ENCODE peak calls at places on chromosome 14, in ten cellular contexts. V, U, D, X, M, W, G, T, N and P are unnamed samples.

GRCh38 chr14:61460853-61461611 is 139.7 kb downstream of the PRKCH start:
- DNase-seq in W (peak), N (no peak), X (no peak), D (peak), U (peak), M (no peak), G (no peak), T (no peak), V (peak), P (no peak)

GRCh38 chr14:104940526-104941150 is 16.0 kb downstream of the PLD4 start:
- DNase-seq in D (no peak), V (no peak), G (no peak), N (peak), T (no peak), X (no peak), M (no peak), U (peak), W (no peak), P (no peak)

GRCh38 chr14:102774391-102775153 is 2.7 kb upstream of the TRAF3 start:
- DNase-seq in X (peak), G (peak), T (no peak), M (peak), U (peak), W (peak), N (peak), D (peak), V (peak), P (peak)

GRCh38 chr14:60968099-60968498 is 12.8 kb downstream of the TRMT5 start:
- DNase-seq in D (no peak), X (no peak), G (no peak), M (no peak), U (no peak), W (no peak), N (no peak), V (no peak), T (no peak), P (no peak)

GRCh38 chr14:69666112-69666511 is 54.7 kb downstream of the SUSD6 start:
- DNase-seq in G (no peak), V (no peak), N (no peak), X (no peak), D (no peak), M (peak), W (no peak), U (no peak), T (no peak), P (no peak)

GRCh38 chr14:104878582-104878981 is 13.5 kb downstream of the CEP170B start:
- DNase-seq in G (peak), V (no peak), U (no peak), D (no peak), W (no peak), M (no peak), X (no peak), N (peak), T (no peak), P (no peak)

GRCh38 chr14:60922050-60922449 is 58.8 kb downstream of the TRMT5 start:
- DNase-seq in M (peak), W (no peak), U (peak), G (no peak), N (no peak), X (no peak), D (no peak), T (no peak), V (peak), P (no peak)

GRCh38 chr14:62187265-62187664 is 425.0 kb downstream of the SNAPC1 start:
- DNase-seq in T (no peak), X (no peak), D (no peak), U (no peak), N (no peak), M (no peak), W (no peak), G (no peak), V (no peak), P (no peak)

GRCh38 chr14:32083315-32083624 is 6.2 kb downstream of the ARHGAP5 start:
- DNase-seq in X (no peak), V (no peak), U (no peak), M (no peak), T (no peak), N (no peak), D (no peak), W (no peak), G (no peak), P (no peak)

GRCh38 chr14:97456958-97457357 is 659.8 kb downstream of the VRK1 start:
- DNase-seq in M (no peak), W (no peak), G (peak), U (peak), X (no peak), V (no peak), T (no peak), N (no peak), D (no peak), P (peak)

GRCh38 chr14:38469156-38469555 is 213.3 kb upstream of the CLEC14A start:
- DNase-seq in G (no peak), T (no peak), M (peak), X (peak), N (no peak), D (no peak), W (no peak), V (no peak), U (no peak), P (peak)

GRCh38 chr14:30339311-30339901 is 219.6 kb upstream of the G2E3 start:
- DNase-seq in X (no peak), U (no peak), D (no peak), G (peak), T (no peak), V (no peak), N (no peak), M (no peak), W (no peak), P (no peak)

GRCh38 chr14:101705733-101706508 is 55.6 kb upstream of the PPP2R5C start:
- DNase-seq in G (peak), N (peak), V (no peak), T (peak), U (peak), D (no peak), M (peak), W (peak), X (no peak), P (peak)

GRCh38 chr14:32480337-32480736 is 151.2 kb downstream of the AKAP6 start:
- DNase-seq in N (no peak), M (no peak), X (no peak), W (no peak), U (no peak), D (no peak), T (no peak), V (no peak), G (no peak), P (peak)

GRCh38 chr14:100830681-100831080 is 4.8 kb downstream of the MEG3 start:
- DNase-seq in N (no peak), U (no peak), D (no peak), G (no peak), V (no peak), W (no peak), M (no peak), T (no peak), X (no peak), P (no peak)

GRCh38 chr14:32576088-32576795 is 247.1 kb downstream of the AKAP6 start:
- DNase-seq in G (no peak), U (peak), T (no peak), V (peak), X (no peak), D (peak), N (no peak), W (peak), M (peak), P (peak)

GRCh38 chr14:65222434-65222833 is 120.1 kb upstream of the MAX start:
- DNase-seq in U (peak), M (peak), N (no peak), D (peak), V (peak), T (peak), X (peak), W (no peak), G (no peak), P (peak)

GRCh38 chr14:39060818-39061437 is 42.1 kb downstream of the SEC23A start:
- DNase-seq in U (no peak), T (no peak), V (no peak), M (no peak), D (no peak), W (no peak), X (no peak), N (no peak), G (peak), P (no peak)

GRCh38 chr14:81169711-81170103 is 51.1 kb downstream of the GTF2A1 start:
- DNase-seq in V (peak), U (peak), T (peak), G (no peak), D (no peak), X (peak), M (no peak), W (peak), N (peak), P (peak)

GRCh38 chr14:33716921-33717320 is 234.0 kb downstream of the EGLN3 start:
- DNase-seq in N (no peak), D (no peak), V (no peak), M (no peak), U (no peak), X (no peak), T (no peak), G (no peak), W (no peak), P (no peak)

GRCh38 chr14:61460063-61460462 is 138.7 kb downstream of the PRKCH start:
- DNase-seq in V (no peak), M (no peak), W (no peak), U (peak), G (no peak), N (no peak), T (no peak), X (no peak), D (no peak), P (no peak)

GRCh38 chr14:68819260-68819691 is 26.4 kb upstream of the ZFP36L1 start:
- DNase-seq in X (peak), V (peak), T (no peak), D (peak), M (peak), G (no peak), W (no peak), U (no peak), N (peak), P (peak)

GRCh38 chr14:99937475-99938244 is 127.6 kb upstream of the EVL start:
- DNase-seq in T (no peak), X (no peak), W (no peak), V (no peak), N (no peak), G (no peak), U (no peak), D (no peak), M (no peak), P (no peak)

GRCh38 chr14:91862417-91862816 is 4.9 kb downstream of the TC2N start:
- DNase-seq in U (no peak), T (no peak), V (no peak), W (no peak), N (no peak), X (no peak), M (no peak), G (no peak), D (no peak), P (no peak)

DNA sequence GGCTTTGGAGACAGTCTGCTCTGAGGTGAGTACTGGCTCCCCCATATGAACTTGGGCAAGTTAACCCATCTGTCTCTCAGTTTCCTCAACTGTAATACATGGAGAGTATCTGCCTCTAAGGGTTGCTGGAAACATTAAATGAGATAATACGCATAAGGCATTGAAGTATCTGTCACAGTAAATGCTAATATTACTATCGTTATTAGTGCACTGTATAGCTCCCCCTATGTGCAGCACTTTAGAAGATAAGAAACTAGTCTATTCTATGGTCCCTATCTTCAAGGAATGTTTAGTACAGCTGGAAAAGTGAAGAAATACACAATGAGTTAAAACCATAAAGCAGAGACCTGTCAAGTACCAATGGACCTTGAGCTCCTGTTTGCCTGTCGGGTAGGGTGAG is 51.7 kb upstream of the CFL2 start:
- DNase-seq in X (no peak), W (no peak), N (no peak), U (peak), G (no peak), V (no peak), M (no peak), T (no peak), D (no peak), P (no peak)
- TF ChIP-seq CTCF in X (no peak), W (no peak), N (no peak), U (peak), G (peak), V (peak), M (peak), T (no peak), D (no peak), P (no peak)

GRCh38 chr14:76121089-76121748 is 30.5 kb upstream of the GPATCH2L start:
- DNase-seq in U (no peak), M (no peak), W (no peak), G (no peak), D (no peak), T (no peak), N (no peak), X (no peak), V (no peak), P (no peak)
- H3K4me3 ChIP-seq in U (no peak), M (no peak), W (no peak), G (no peak), D (no peak), T (no peak), N (no peak), X (no peak), V (no peak), P (no peak)

GRCh38 chr14:55942826-55943225 is 175.4 kb upstream of the PELI2 start:
- DNase-seq in U (no peak), M (no peak), N (no peak), V (no peak), W (no peak), D (no peak), T (no peak), G (no peak), X (no peak), P (no peak)
- TF ChIP-seq CTCF in U (no peak), M (no peak), N (no peak), V (no peak), W (no peak), D (no peak), T (no peak), G (no peak), X (no peak), P (no peak)

DNA sequence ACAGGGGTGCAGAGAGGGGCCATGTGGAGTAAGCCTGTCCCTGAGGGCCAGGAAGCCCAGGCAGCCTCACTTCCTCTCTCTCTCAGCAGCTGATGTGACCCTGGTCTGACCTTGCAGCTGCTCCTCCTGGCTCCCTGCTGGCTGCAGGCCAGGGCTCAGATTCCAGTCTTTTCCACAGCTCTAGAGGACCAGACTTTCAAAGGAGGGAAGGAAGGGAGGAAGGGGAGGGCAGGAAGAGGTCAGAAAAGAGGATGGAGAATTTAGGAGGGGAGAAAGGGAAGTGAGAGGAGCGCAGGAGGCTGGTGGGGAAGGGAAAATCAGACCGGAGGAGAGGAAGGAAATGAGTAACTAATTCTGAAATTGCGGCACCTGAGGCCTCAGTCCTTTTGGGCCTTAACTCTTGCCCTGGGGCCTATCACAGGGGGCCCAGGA is 40.9 kb upstream of the VASH1 start:
- DNase-seq in W (no peak), G (peak), V (no peak), X (peak), T (no peak), D (no peak), U (no peak), M (peak), N (peak), P (peak)
- H3K4me3 ChIP-seq in W (no peak), G (no peak), V (no peak), X (no peak), T (no peak), D (no peak), U (no peak), M (no peak), N (no peak), P (no peak)

DNA sequence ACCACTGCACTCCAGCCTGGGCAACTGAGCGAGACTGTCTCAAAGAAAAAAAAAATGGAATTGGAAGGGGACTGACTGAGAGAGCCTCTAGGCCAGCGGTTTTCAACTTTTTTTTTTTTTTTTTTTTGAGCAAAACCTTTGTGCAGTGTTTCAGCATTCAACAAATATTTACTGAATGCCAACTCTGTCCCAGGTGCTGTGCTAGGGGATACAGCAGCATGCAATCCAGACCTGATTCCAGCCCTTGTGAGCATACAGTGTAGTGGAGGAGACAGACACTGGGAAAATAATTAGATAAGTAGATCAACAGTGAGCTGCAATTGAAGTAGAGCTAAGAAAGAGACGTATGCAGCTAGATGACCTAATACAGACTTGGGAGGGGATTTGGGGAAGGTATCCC is 23.8 kb upstream of the LTBP2 start:
- DNase-seq in T (no peak), N (no peak), V (no peak), D (no peak), G (no peak), M (no peak), X (no peak), U (no peak), W (no peak), P (no peak)
- TF ChIP-seq CTCF in T (no peak), N (no peak), V (no peak), D (no peak), G (no peak), M (no peak), X (no peak), U (no peak), W (no peak), P (no peak)

GRCh38 chr14:23351681-23352505 is 794 bp downstream of the SLC22A17 start:
- DNase-seq in N (peak), T (peak), V (no peak), U (no peak), X (no peak), G (no peak), D (no peak), W (no peak), M (no peak), P (no peak)
- H3K4me3 ChIP-seq in N (peak), T (peak), V (peak), U (peak), X (peak), G (no peak), D (peak), W (peak), M (peak), P (peak)

GRCh38 chr14:90276627-90277367 is 20.4 kb downstream of the PSMC1 start:
- DNase-seq in U (peak), X (no peak), D (peak), M (no peak), W (no peak), G (no peak), T (no peak), N (no peak), V (no peak), P (no peak)
- TF ChIP-seq CTCF in U (no peak), X (no peak), D (peak), M (no peak), W (no peak), G (no peak), T (no peak), N (no peak), V (no peak), P (no peak)

DNA sequence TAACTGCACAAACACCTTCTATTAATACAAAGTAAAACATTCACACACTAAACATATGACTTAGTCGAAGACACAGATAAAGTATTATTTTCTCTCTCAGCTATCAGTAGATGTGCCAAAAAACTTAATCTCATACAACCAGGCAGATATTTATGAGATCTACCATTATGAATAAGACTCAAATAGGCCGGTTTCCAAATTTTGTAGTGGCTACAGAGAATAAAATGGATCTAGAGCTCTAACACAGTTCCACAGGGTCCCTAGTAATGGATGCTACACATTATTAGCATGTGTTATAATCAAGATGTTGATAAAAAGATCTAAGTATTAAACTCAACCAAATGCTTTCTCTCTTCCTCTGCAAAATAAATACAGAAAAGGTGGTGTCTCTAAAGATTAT is 10.4 kb downstream of the SAV1 start:
- DNase-seq in X (no peak), V (no peak), M (no peak), D (no peak), G (no peak), N (no peak), U (no peak), T (no peak), W (no peak), P (no peak)
- H3K4me3 ChIP-seq in X (no peak), V (no peak), M (peak), D (no peak), G (no peak), N (peak), U (peak), T (no peak), W (no peak), P (no peak)

GRCh38 chr14:71710001-71710400 is 222.2 kb upstream of the RGS6 start:
- DNase-seq in U (no peak), V (no peak), M (no peak), W (no peak), D (no peak), T (no peak), X (no peak), N (no peak), G (no peak), P (no peak)

GRCh38 chr14:71709076-71709475 is 223.2 kb upstream of the RGS6 start:
- DNase-seq in U (no peak), T (no peak), N (no peak), X (no peak), W (no peak), D (no peak), M (no peak), V (no peak), G (no peak), P (no peak)

GRCh38 chr14:71712478-71712877 is 219.8 kb upstream of the RGS6 start:
- DNase-seq in X (no peak), U (no peak), G (no peak), D (no peak), T (no peak), N (no peak), V (no peak), M (no peak), W (no peak), P (no peak)

GRCh38 chr14:71711619-71712018 is 220.6 kb upstream of the RGS6 start:
- DNase-seq in V (peak), X (peak), U (peak), G (no peak), T (no peak), M (peak), N (no peak), D (peak), W (no peak), P (peak)

DNA sequence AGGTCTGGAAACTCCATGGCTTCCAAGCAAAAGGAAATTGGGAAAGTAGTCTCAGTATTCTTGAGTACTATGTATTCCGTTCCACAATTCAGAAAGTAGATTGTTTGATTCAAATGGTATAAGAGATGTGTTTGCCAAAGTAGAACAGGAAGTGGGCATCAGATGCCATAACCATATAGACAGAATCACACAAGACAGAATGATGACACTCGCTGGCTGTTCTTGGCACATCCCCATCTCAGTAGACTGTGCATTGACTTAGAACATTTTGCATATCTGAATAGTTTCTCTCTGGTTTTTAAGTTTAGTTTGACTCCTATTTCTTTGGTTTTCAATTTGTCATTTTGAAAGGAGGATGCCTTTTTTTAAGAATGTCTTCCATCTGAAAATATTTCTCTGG is 221.1 kb upstream of the RGS6 start:
- DNase-seq in U (no peak), V (no peak), W (no peak), X (no peak), G (no peak), T (no peak), D (no peak), N (no peak), M (no peak), P (no peak)
- TF ChIP-seq CTCF in U (no peak), V (no peak), W (no peak), X (no peak), G (no peak), T (no peak), D (no peak), N (no peak), M (no peak), P (no peak)